ENCODE peak calls at places on chromosomes 2 and 18, in six cellular contexts. R, O, S, C, N and I are unnamed samples.

GRCh38 chr2:222483513-222484039 is 59.2 kb downstream of the SGPP2 start:
- DNase-seq in S (no peak), R (no peak), C (no peak), N (no peak), O (no peak), I (no peak)

GRCh38 chr2:203453858-203454451 is 81.1 kb downstream of the RAPH1 start:
- DNase-seq in C (peak; percentile 58), R (peak; percentile 52), O (peak; percentile 61), S (no peak), N (peak; percentile 4), I (no peak)

GRCh38 chr2:72864500-72864899 is 22.7 kb upstream of the SPR start:
- DNase-seq in C (no peak), S (no peak), R (no peak), N (no peak), O (no peak), I (no peak)

GRCh38 chr2:226963528-226963927 is 127.7 kb downstream of the RHBDD1 start:
- DNase-seq in S (no peak), N (no peak), R (no peak), O (no peak), C (no peak), I (no peak)

GRCh38 chr2:29777164-29777563 is 144.2 kb downstream of the ALK start:
- DNase-seq in C (no peak), R (no peak), O (no peak), N (no peak), S (no peak), I (no peak)

GRCh38 chr2:231296401-231296800 is 98.0 kb downstream of the ARMC9 start:
- DNase-seq in S (no peak), R (no peak), O (no peak), C (no peak), N (no peak), I (no peak)

GRCh38 chr2:100984892-100985307 is 17.2 kb upstream of the RPL31 start:
- DNase-seq in R (peak; percentile 82), O (peak; percentile 81), C (peak; percentile 82), S (peak; percentile 80), N (no peak), I (peak; percentile 53)

GRCh38 chr2:3465328-3465727 is 54.0 kb downstream of the ADI1 start:
- DNase-seq in S (no peak), N (no peak), C (no peak), R (no peak), O (no peak), I (no peak)

GRCh38 chr2:124001681-124002080 is 23.4 kb upstream of the CNTNAP5 start:
- DNase-seq in S (no peak), R (no peak), N (no peak), O (no peak), C (no peak), I (no peak)

GRCh38 chr2:205610437-205610836 is 71.9 kb upstream of the NRP2 start:
- DNase-seq in R (no peak), O (no peak), S (no peak), C (no peak), N (no peak), I (no peak)

GRCh38 chr2:60717691-60718090 is 38.4 kb upstream of the PAPOLG start:
- DNase-seq in S (no peak), O (peak; percentile 24), C (no peak), N (no peak), R (no peak), I (no peak)

GRCh38 chr2:203893386-203893785 is 25.8 kb downstream of the CTLA4 start:
- DNase-seq in C (no peak), N (no peak), S (no peak), R (no peak), O (no peak), I (no peak)

GRCh38 chr2:66446178-66446860 is 11.4 kb downstream of the MEIS1 start:
- DNase-seq in N (no peak), O (no peak), S (peak; percentile 72), R (no peak), C (no peak), I (no peak)

GRCh38 chr2:10191554-10191953 is 69.0 kb downstream of the RRM2 start:
- DNase-seq in S (no peak), R (peak; percentile 24), N (no peak), C (no peak), O (no peak), I (no peak)

GRCh38 chr2:96977631-96978195 is 8.7 kb downstream of the FAM178B start:
- DNase-seq in S (no peak), R (no peak), N (no peak), O (no peak), C (peak; percentile 37), I (no peak)

GRCh38 chr2:227324671-227325055 is 388 bp upstream of the MFF start:
- DNase-seq in S (peak; percentile 49), R (peak; percentile 64), O (no peak), N (no peak), C (no peak), I (peak; percentile 16)

GRCh38 chr2:215613265-215613664 is 177.4 kb upstream of the FN1 start:
- DNase-seq in O (no peak), N (no peak), S (no peak), C (no peak), R (no peak), I (no peak)

GRCh38 chr2:211144078-211144477 is 587.7 kb downstream of the CPS1 start:
- DNase-seq in O (no peak), C (no peak), N (no peak), S (no peak), R (no peak), I (no peak)

GRCh38 chr2:192127434-192127833 is 67.3 kb downstream of the TMEFF2 start:
- DNase-seq in R (no peak), O (no peak), N (no peak), C (no peak), S (no peak), I (no peak)

GRCh38 chr2:3201296-3201695 is 176.3 kb downstream of the EIPR1 start:
- DNase-seq in C (no peak), R (no peak), N (no peak), S (no peak), O (no peak), I (no peak)

GRCh38 chr2:18740428-18740827 is 151.1 kb upstream of the NT5C1B start:
- DNase-seq in O (no peak), N (no peak), S (no peak), R (no peak), C (no peak), I (no peak)

DNA sequence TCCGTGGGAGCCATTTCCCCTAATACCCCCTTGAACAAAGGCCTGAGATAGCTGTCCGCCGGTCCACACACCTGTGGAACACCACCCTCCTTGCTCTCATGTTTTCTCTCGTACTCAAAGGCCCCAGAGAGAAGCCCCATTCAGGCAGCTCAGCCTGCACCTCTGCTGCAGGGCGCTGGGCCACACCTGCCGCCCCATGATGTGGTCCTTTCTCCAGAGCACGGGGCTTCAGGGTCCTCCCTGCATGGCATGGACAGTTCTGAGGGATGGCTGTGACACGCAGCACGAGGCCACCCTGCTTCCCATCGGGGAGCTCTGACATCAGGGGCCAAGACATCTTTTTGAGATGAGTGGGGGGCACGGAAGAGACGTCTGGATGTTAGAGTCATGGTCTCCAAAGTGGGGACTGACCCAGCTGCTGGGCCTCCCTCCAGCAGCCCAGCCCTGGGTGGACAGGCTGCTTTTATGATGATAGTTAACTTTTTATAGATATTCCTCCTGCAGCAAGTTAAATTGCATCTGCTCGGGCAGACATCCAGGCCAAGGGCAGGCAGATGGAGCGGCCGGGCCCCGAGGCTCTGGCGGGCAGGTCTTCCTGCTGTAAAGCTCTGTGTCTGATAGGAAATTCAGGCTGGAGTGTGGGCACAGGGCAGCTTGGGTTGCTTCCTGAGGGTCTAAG is 56.7 kb downstream of the SDC1 start:
- DNase-seq in S (no peak), O (no peak), R (peak; percentile 88), N (no peak), C (no peak), I (no peak)
- TF ChIP-seq TAF1 in S (no peak), O (no peak), R (no peak), N (no peak), C (no peak), I (no peak)

GRCh38 chr18:21132398-21132918 is 20.8 kb upstream of the ROCK1 start:
- DNase-seq in R (no peak), O (no peak), N (no peak), S (no peak), C (no peak), I (no peak)

GRCh38 chr18:21129586-21130216 is 18.1 kb upstream of the ROCK1 start:
- DNase-seq in O (no peak), S (no peak), R (no peak), C (no peak), N (no peak), I (no peak)

GRCh38 chr18:21131698-21132230 is 20.2 kb upstream of the ROCK1 start:
- DNase-seq in S (no peak), O (no peak), R (no peak), N (no peak), C (peak; percentile 27), I (no peak)

DNA sequence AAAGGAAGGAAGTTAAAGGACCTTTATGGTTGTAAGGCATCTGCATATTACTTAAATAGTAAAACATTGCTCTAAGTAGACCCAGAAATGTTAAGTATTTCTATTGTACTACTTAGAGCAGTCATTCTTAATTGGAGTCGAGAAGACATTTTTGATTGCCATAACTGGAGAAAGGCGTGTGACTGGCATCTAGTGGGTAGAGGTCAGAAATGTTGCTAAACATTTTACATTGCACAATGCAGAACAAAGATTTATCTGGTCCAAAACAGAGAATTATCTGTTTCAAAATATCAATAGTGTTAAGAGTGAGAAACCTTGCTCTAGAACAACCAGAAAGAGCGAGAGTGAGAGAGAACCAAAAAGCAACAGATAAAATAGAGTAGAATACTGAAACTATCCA is 23.3 kb upstream of the ROCK1 start:
- DNase-seq in S (no peak), O (no peak), R (peak; percentile 8), C (no peak), N (no peak), I (no peak)
- TF ChIP-seq TAF1 in S (no peak), O (no peak), R (no peak), C (no peak), N (no peak), I (no peak)

DNA sequence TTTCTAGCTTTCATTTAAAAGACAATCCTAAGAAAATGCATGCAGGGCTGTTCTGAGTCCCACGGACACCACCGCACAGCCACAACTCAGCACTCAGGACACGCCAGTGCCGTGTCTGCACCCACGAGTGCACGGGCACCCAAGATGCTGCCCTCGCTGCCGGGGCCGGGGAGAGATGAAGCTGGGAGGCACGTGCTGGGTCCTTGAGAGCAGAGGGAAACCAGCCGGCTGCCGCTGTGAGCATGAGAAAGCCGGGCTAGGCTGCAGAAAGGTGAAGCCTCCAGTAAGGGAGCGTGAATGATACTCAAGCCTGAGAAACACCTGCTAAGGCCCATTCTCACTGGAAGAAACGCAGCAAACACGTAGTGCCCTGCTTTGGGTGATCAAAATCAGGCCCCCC is 4.8 kb downstream of the COPS9 start:
- DNase-seq in C (no peak), S (no peak), O (no peak), N (no peak), R (no peak), I (no peak)
- TF ChIP-seq TAF1 in C (no peak), S (no peak), O (no peak), N (no peak), R (no peak), I (no peak)

GRCh38 chr2:120520929-120521912 is 175.3 kb downstream of the INHBB start:
- DNase-seq in N (no peak), C (peak; percentile 53), R (peak; percentile 65), O (peak; percentile 60), S (peak; percentile 89), I (no peak)
- TF ChIP-seq TAF1 in N (no peak), C (no peak), R (no peak), O (no peak), S (no peak), I (no peak)